ENCODE peak calls at places on chromosomes 5 and 9, in eight cellular contexts. One of them, this sample, is unnamed.

GRCh38 chr5:3103241-3103855 is 351.9 kb upstream of the IRX2 start:
- DNase-seq in tibial nerve: no peak
- DNase-seq in heart left ventricle: no peak
- DNase-seq in cardiac fibroblast: no peak
- DNase-seq in mammary epithelial cell: no peak
- DNase-seq in fibroblast of pulmonary artery: no peak
- DNase-seq in uterus: no peak
- DNase-seq in lung: no peak
- DNase-seq in this sample: no peak

GRCh38 chr9:130491830-130492465 is 47.2 kb downstream of the ASS1 start:
- DNase-seq in tibial nerve: no peak
- DNase-seq in heart left ventricle: no peak
- DNase-seq in cardiac fibroblast: no peak
- DNase-seq in mammary epithelial cell: no peak
- DNase-seq in fibroblast of pulmonary artery: no peak
- DNase-seq in uterus: no peak
- DNase-seq in lung: no peak
- DNase-seq in this sample: no peak

GRCh38 chr5:67303356-67303755 is 106.8 kb upstream of the CD180 start:
- DNase-seq in tibial nerve: no peak
- DNase-seq in heart left ventricle: no peak
- DNase-seq in cardiac fibroblast: peak; percentile 84
- DNase-seq in mammary epithelial cell: peak; percentile 18
- DNase-seq in fibroblast of pulmonary artery: peak; percentile 65
- DNase-seq in uterus: no peak
- DNase-seq in lung: no peak
- DNase-seq in this sample: no peak

GRCh38 chr5:19988447-19988846 is 447 bp upstream of the CDH18 start:
- DNase-seq in tibial nerve: no peak
- DNase-seq in heart left ventricle: no peak
- DNase-seq in cardiac fibroblast: no peak
- DNase-seq in mammary epithelial cell: no peak
- DNase-seq in fibroblast of pulmonary artery: no peak
- DNase-seq in uterus: no peak
- DNase-seq in lung: no peak
- DNase-seq in this sample: no peak

GRCh38 chr5:145711417-145711816 is 123.7 kb downstream of the PRELID2 start:
- DNase-seq in tibial nerve: no peak
- DNase-seq in heart left ventricle: no peak
- DNase-seq in cardiac fibroblast: no peak
- DNase-seq in mammary epithelial cell: no peak
- DNase-seq in fibroblast of pulmonary artery: no peak
- DNase-seq in uterus: no peak
- DNase-seq in lung: no peak
- DNase-seq in this sample: no peak

GRCh38 chr9:110050925-110051355 is 157.0 kb downstream of the C9orf152 start:
- DNase-seq in tibial nerve: no peak
- DNase-seq in heart left ventricle: no peak
- DNase-seq in cardiac fibroblast: peak; percentile 95
- DNase-seq in mammary epithelial cell: peak; percentile 91
- DNase-seq in fibroblast of pulmonary artery: peak; percentile 88
- DNase-seq in uterus: peak; percentile 60
- DNase-seq in lung: peak; percentile 34
- DNase-seq in this sample: peak; percentile 93

GRCh38 chr9:30982301-30982700 is 1402.1 kb upstream of the ACO1 start:
- DNase-seq in tibial nerve: no peak
- DNase-seq in heart left ventricle: no peak
- DNase-seq in cardiac fibroblast: no peak
- DNase-seq in mammary epithelial cell: no peak
- DNase-seq in fibroblast of pulmonary artery: no peak
- DNase-seq in uterus: no peak
- DNase-seq in lung: no peak
- DNase-seq in this sample: no peak

GRCh38 chr5:111779260-111780254 is 22.6 kb upstream of the NREP start:
- DNase-seq in tibial nerve: no peak
- DNase-seq in heart left ventricle: peak; percentile 30
- DNase-seq in cardiac fibroblast: no peak
- DNase-seq in mammary epithelial cell: no peak
- DNase-seq in fibroblast of pulmonary artery: peak; percentile 44
- DNase-seq in uterus: no peak
- DNase-seq in lung: no peak
- DNase-seq in this sample: no peak

GRCh38 chr5:160119142-160119904 is at the start of gene PWWP2A:
- DNase-seq in tibial nerve: peak; percentile 99
- DNase-seq in heart left ventricle: peak; percentile 99
- DNase-seq in cardiac fibroblast: peak; percentile 100
- DNase-seq in mammary epithelial cell: peak; percentile 100
- DNase-seq in fibroblast of pulmonary artery: peak; percentile 100
- DNase-seq in uterus: peak; percentile 100
- DNase-seq in lung: peak; percentile 100
- DNase-seq in this sample: peak; percentile 100

GRCh38 chr5:95848701-95849100 is 26.2 kb upstream of the GLRX start:
- DNase-seq in tibial nerve: no peak
- DNase-seq in heart left ventricle: no peak
- DNase-seq in cardiac fibroblast: peak; percentile 92
- DNase-seq in mammary epithelial cell: no peak
- DNase-seq in fibroblast of pulmonary artery: peak; percentile 66
- DNase-seq in uterus: no peak
- DNase-seq in lung: no peak
- DNase-seq in this sample: no peak

DNA sequence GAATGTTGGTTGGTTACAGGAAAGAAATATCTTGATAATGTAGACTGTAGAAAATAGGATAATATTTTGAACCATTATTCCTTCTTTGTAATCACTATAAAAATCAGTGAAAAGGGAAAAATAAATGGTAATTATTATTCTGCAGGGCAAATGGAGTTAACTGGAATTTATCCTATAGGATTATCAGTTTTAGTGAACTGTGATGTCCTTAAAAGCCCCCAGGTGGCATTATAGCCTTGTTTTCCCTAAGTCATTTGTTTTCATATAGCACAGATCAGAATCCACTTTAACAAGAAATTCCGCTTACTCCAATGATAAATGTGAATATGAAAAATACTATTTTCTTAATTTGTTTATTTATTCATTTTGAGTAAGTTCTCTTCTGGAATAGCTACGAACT is 26.2 kb upstream of the WDR41 start:
- DNase-seq in tibial nerve: no peak
- DNase-seq in heart left ventricle: no peak
- DNase-seq in cardiac fibroblast: peak; percentile 28
- DNase-seq in mammary epithelial cell: no peak
- DNase-seq in fibroblast of pulmonary artery: peak; percentile 20
- DNase-seq in uterus: no peak
- DNase-seq in lung: no peak
- DNase-seq in this sample: no peak
- TF ChIP-seq CTCF in tibial nerve: no peak
- TF ChIP-seq CTCF in heart left ventricle: peak; percentile 9
- TF ChIP-seq CTCF in cardiac fibroblast: no peak
- TF ChIP-seq CTCF in mammary epithelial cell: peak; percentile 19
- TF ChIP-seq CTCF in fibroblast of pulmonary artery: peak; percentile 15
- TF ChIP-seq CTCF in uterus: no peak
- TF ChIP-seq CTCF in lung: no peak
- TF ChIP-seq CTCF in this sample: no peak

GRCh38 chr5:1875843-1876671 is 6.7 kb downstream of the IRX4 start:
- DNase-seq in tibial nerve: no peak
- DNase-seq in heart left ventricle: no peak
- DNase-seq in cardiac fibroblast: no peak
- DNase-seq in mammary epithelial cell: no peak
- DNase-seq in fibroblast of pulmonary artery: no peak
- DNase-seq in uterus: no peak
- DNase-seq in lung: no peak
- DNase-seq in this sample: no peak

GRCh38 chr5:1875481-1875842 is 7.3 kb downstream of the IRX4 start:
- DNase-seq in tibial nerve: no peak
- DNase-seq in heart left ventricle: no peak
- DNase-seq in cardiac fibroblast: no peak
- DNase-seq in mammary epithelial cell: no peak
- DNase-seq in fibroblast of pulmonary artery: no peak
- DNase-seq in uterus: no peak
- DNase-seq in lung: no peak
- DNase-seq in this sample: no peak

GRCh38 chr5:1874348-1874747 is 8.4 kb downstream of the IRX4 start:
- DNase-seq in tibial nerve: no peak
- DNase-seq in heart left ventricle: no peak
- DNase-seq in cardiac fibroblast: no peak
- DNase-seq in mammary epithelial cell: no peak
- DNase-seq in fibroblast of pulmonary artery: no peak
- DNase-seq in uterus: no peak
- DNase-seq in lung: no peak
- DNase-seq in this sample: no peak

GRCh38 chr5:1873242-1873959 is 9.3 kb downstream of the IRX4 start:
- DNase-seq in tibial nerve: no peak
- DNase-seq in heart left ventricle: peak; percentile 62
- DNase-seq in cardiac fibroblast: no peak
- DNase-seq in mammary epithelial cell: no peak
- DNase-seq in fibroblast of pulmonary artery: no peak
- DNase-seq in uterus: no peak
- DNase-seq in lung: no peak
- DNase-seq in this sample: no peak

GRCh38 chr5:1874820-1875219 is 7.9 kb downstream of the IRX4 start:
- DNase-seq in tibial nerve: no peak
- DNase-seq in heart left ventricle: no peak
- DNase-seq in cardiac fibroblast: no peak
- DNase-seq in mammary epithelial cell: no peak
- DNase-seq in fibroblast of pulmonary artery: no peak
- DNase-seq in uterus: no peak
- DNase-seq in lung: no peak
- DNase-seq in this sample: no peak
- H3K4me3 ChIP-seq in tibial nerve: no peak overlapping the region
- H3K4me3 ChIP-seq in heart left ventricle: no peak overlapping the region
- H3K4me3 ChIP-seq in cardiac fibroblast: no peak overlapping the region
- H3K4me3 ChIP-seq in mammary epithelial cell: no peak overlapping the region
- H3K4me3 ChIP-seq in fibroblast of pulmonary artery: no peak overlapping the region
- H3K4me3 ChIP-seq in uterus: no peak overlapping the region
- H3K4me3 ChIP-seq in lung: no peak overlapping the region
- H3K4me3 ChIP-seq in this sample: no peak overlapping the region

DNA sequence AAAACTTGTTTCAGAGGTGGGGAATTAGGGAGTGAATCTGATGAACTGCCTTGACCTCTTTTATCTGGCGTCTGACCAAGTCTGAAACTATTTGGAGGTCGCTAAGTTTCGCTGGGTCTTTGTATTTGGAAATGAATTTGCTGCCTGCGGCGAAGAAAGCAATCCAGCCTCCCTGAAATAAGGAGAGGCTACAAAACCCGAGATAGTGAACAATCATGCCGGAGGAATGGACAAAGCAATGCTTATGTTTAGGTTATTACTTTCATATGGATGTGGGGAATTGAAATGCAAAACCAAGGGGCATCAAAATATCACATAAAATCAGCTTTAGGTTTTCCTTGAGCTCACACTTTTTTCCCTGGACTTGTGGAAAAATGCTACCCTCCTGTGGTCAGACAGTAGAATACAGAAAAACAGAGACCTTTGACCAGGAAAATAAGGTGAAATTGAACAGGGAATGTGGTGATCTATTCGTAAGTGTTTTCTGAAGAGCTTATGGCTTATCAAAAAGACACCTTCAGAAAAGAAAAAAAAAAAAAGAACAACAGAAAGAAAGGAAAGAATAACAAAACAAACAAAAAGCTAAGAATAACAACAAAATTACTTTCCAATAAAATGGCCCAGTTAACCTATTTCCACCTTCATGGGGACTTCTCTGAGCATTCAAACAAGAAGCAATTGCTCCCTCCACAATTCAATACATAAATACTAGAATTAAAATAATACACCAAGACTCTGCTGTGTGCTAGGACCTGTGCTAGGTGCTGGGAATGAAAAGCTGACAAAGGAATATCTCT is 68.6 kb upstream of the DPYSL3 start:
- DNase-seq in tibial nerve: no peak
- DNase-seq in heart left ventricle: no peak
- DNase-seq in cardiac fibroblast: peak; percentile 77
- DNase-seq in mammary epithelial cell: peak; percentile 40
- DNase-seq in fibroblast of pulmonary artery: peak; percentile 82
- DNase-seq in uterus: no peak
- DNase-seq in lung: no peak
- DNase-seq in this sample: no peak
- TF ChIP-seq CTCF in tibial nerve: peak; percentile 50
- TF ChIP-seq CTCF in heart left ventricle: peak; percentile 60
- TF ChIP-seq CTCF in cardiac fibroblast: peak; percentile 62
- TF ChIP-seq CTCF in mammary epithelial cell: peak; percentile 66
- TF ChIP-seq CTCF in fibroblast of pulmonary artery: peak; percentile 75
- TF ChIP-seq CTCF in uterus: peak; percentile 80
- TF ChIP-seq CTCF in lung: peak; percentile 40
- TF ChIP-seq CTCF in this sample: peak; percentile 60

GRCh38 chr5:124901081-124901480 is 154.6 kb upstream of the ZNF608 start:
- DNase-seq in tibial nerve: no peak
- DNase-seq in heart left ventricle: no peak
- DNase-seq in cardiac fibroblast: peak; percentile 27
- DNase-seq in mammary epithelial cell: no peak
- DNase-seq in fibroblast of pulmonary artery: no peak
- DNase-seq in uterus: no peak
- DNase-seq in lung: no peak
- DNase-seq in this sample: no peak

GRCh38 chr5:124905756-124906155 is 159.3 kb upstream of the ZNF608 start:
- DNase-seq in tibial nerve: no peak
- DNase-seq in heart left ventricle: no peak
- DNase-seq in cardiac fibroblast: no peak
- DNase-seq in mammary epithelial cell: no peak
- DNase-seq in fibroblast of pulmonary artery: no peak
- DNase-seq in uterus: no peak
- DNase-seq in lung: no peak
- DNase-seq in this sample: no peak

GRCh38 chr5:124906339-124907097 is 160.1 kb upstream of the ZNF608 start:
- DNase-seq in tibial nerve: peak; percentile 37
- DNase-seq in heart left ventricle: peak; percentile 81
- DNase-seq in cardiac fibroblast: peak; percentile 85
- DNase-seq in mammary epithelial cell: peak; percentile 32
- DNase-seq in fibroblast of pulmonary artery: peak; percentile 91
- DNase-seq in uterus: peak; percentile 85
- DNase-seq in lung: peak; percentile 46
- DNase-seq in this sample: peak; percentile 62

GRCh38 chr5:124905256-124905655 is 158.8 kb upstream of the ZNF608 start:
- DNase-seq in tibial nerve: no peak
- DNase-seq in heart left ventricle: no peak
- DNase-seq in cardiac fibroblast: no peak
- DNase-seq in mammary epithelial cell: no peak
- DNase-seq in fibroblast of pulmonary artery: no peak
- DNase-seq in uterus: no peak
- DNase-seq in lung: no peak
- DNase-seq in this sample: no peak

DNA sequence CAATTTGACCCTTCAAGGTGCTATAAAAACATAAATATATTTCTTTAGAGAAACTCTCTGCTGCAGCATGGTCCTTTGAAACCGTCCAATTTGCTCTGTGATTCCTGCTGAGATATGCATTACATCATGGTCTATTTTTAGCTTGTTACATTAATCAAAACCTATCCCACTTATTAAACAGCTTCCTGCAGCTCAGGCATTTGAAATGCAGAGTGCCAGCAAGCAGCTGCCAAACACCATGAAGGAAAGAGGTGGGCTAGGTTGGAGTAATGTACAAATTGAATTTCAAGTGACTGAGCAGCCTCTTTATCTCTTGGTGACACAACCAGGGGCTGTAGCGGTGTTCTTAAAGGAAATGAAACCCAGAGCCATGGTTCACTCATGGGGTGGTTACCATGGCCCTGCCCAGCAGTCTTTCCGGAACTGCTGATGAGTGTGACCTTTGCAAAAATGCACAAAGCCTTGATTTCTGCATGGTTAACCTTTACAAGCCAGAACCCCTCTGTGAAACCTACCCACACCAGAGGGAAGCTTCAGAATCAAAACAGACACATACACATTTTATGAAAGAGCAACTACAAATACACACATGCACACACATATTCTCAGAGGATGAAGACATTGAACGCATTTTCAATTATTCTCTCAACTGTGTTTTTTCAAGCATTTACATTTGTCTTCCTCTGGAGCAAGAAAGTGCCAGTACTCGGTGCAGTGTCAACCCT is 155.8 kb upstream of the ZNF608 start:
- DNase-seq in tibial nerve: no peak
- DNase-seq in heart left ventricle: no peak
- DNase-seq in cardiac fibroblast: peak; percentile 16
- DNase-seq in mammary epithelial cell: no peak
- DNase-seq in fibroblast of pulmonary artery: peak; percentile 29
- DNase-seq in uterus: no peak
- DNase-seq in lung: no peak
- DNase-seq in this sample: no peak
- H3K4me3 ChIP-seq in tibial nerve: no peak overlapping the region
- H3K4me3 ChIP-seq in heart left ventricle: no peak overlapping the region
- H3K4me3 ChIP-seq in cardiac fibroblast: no peak overlapping the region
- H3K4me3 ChIP-seq in mammary epithelial cell: no peak overlapping the region
- H3K4me3 ChIP-seq in fibroblast of pulmonary artery: no peak overlapping the region
- H3K4me3 ChIP-seq in uterus: no peak overlapping the region
- H3K4me3 ChIP-seq in lung: no peak overlapping the region
- H3K4me3 ChIP-seq in this sample: no peak overlapping the region